ENCODE peak calls at places on chromosomes 2 and 18, in nine cellular contexts. K is Daoy; A is aorta; E is HT-29; X is activated naive CD4-positive, alpha-beta T cell treated with anti-CD3 and anti-CD28 coated beads, Interleukin-2, amount 50 U/mL, for 72 hours; Y is NCI-H510A treated with DMSO at 0.1 percent for 48 hours; W is Peyer's patch; C is HEK293T; O is stimulated activated CD4-positive, alpha-beta T cell treated with anti-CD3 and anti-CD28 coated beads, Interleukin-2, amount 100 ng/mL, for 48 hours. J is an unnamed sample.

GRCh38 chr2:199973703-199974102 is 18.3 kb downstream of the MAIP1 start:
- DNase-seq in K (no peak), A (no peak), E (peak), X (no peak), Y (peak), W (no peak), C (peak), O (no peak), J (no peak)

GRCh38 chr2:119439574-119440500 is 8.2 kb downstream of the TMEM37 start:
- DNase-seq in K (no peak), A (no peak), E (no peak), X (no peak), Y (no peak), W (no peak), C (no peak), O (no peak), J (no peak)

GRCh38 chr2:212940816-212941215 is 210.6 kb downstream of the IKZF2 start:
- DNase-seq in K (peak), A (no peak), E (peak), X (no peak), Y (peak), W (no peak), C (peak), O (no peak), J (no peak)

GRCh38 chr2:111169268-111169667 is 48.6 kb downstream of the BCL2L11 start:
- DNase-seq in K (no peak), A (no peak), E (no peak), X (no peak), Y (no peak), W (no peak), C (no peak), O (no peak), J (no peak)

GRCh38 chr18:49189772-49190171 is 239.0 kb upstream of the SMAD7 start:
- DNase-seq in K (no peak), A (no peak), E (no peak), X (no peak), Y (no peak), W (no peak), C (no peak), O (no peak), J (no peak)

GRCh38 chr2:157935378-157935726 is 59.2 kb upstream of the ACVR1 start:
- DNase-seq in K (no peak), A (no peak), E (no peak), X (no peak), Y (no peak), W (no peak), C (no peak), O (no peak), J (no peak)

GRCh38 chr2:169478745-169479256 is 493 bp upstream of the BBS5 start:
- DNase-seq in K (no peak), A (peak), E (no peak), X (no peak), Y (no peak), W (no peak), C (no peak), O (no peak), J (no peak)

GRCh38 chr2:202750778-202751427 is 116.1 kb downstream of the FAM117B start:
- DNase-seq in K (no peak), A (no peak), E (no peak), X (no peak), Y (no peak), W (no peak), C (no peak), O (no peak), J (no peak)

GRCh38 chr2:240703417-240704341 is 12.0 kb downstream of the AQP12A start:
- DNase-seq in K (no peak), A (peak), E (no peak), X (no peak), Y (no peak), W (no peak), C (no peak), O (no peak), J (no peak)

J was measured in adrenal gland.